ENCODE peak calls at places on chromosome 20, in nine cellular contexts. One of them, this sample, is unnamed.

GRCh38 chr20:47036091-47036880 is 141.6 kb downstream of the EYA2 start:
- DNase-seq in astrocyte of the spinal cord: no peak
- DNase-seq in pancreas: no peak
- DNase-seq in NB4: no peak
- DNase-seq in heart left ventricle: no peak
- DNase-seq in fibroblast of lung: no peak
- DNase-seq in cardiac fibroblast: no peak
- DNase-seq in CD8-positive, alpha-beta T cell: no peak
- DNase-seq in breast epithelium: no peak
- DNase-seq in this sample: no peak

GRCh38 chr20:56995635-56996075 is 270.8 kb downstream of the BMP7 start:
- DNase-seq in cardiac fibroblast: no peak
- DNase-seq in breast epithelium: no peak
- DNase-seq in pancreas: no peak
- DNase-seq in fibroblast of lung: no peak
- DNase-seq in NB4: peak
- DNase-seq in CD8-positive, alpha-beta T cell: no peak
- DNase-seq in heart left ventricle: no peak
- DNase-seq in astrocyte of the spinal cord: no peak
- DNase-seq in this sample: peak

GRCh38 chr20:54140927-54141566 is 32.7 kb downstream of the CYP24A1 start:
- DNase-seq in cardiac fibroblast: peak
- DNase-seq in CD8-positive, alpha-beta T cell: no peak
- DNase-seq in breast epithelium: no peak
- DNase-seq in heart left ventricle: no peak
- DNase-seq in fibroblast of lung: peak
- DNase-seq in NB4: no peak
- DNase-seq in pancreas: no peak
- DNase-seq in astrocyte of the spinal cord: peak
- DNase-seq in this sample: no peak

GRCh38 chr20:34435589-34435988 is 72.5 kb downstream of the ITCH start:
- DNase-seq in cardiac fibroblast: no peak
- DNase-seq in fibroblast of lung: no peak
- DNase-seq in breast epithelium: no peak
- DNase-seq in CD8-positive, alpha-beta T cell: no peak
- DNase-seq in NB4: no peak
- DNase-seq in pancreas: no peak
- DNase-seq in astrocyte of the spinal cord: no peak
- DNase-seq in heart left ventricle: no peak
- DNase-seq in this sample: no peak

GRCh38 chr20:20837574-20838021 is 125.2 kb upstream of the RALGAPA2 start:
- DNase-seq in pancreas: peak
- DNase-seq in CD8-positive, alpha-beta T cell: peak
- DNase-seq in fibroblast of lung: peak
- DNase-seq in breast epithelium: no peak
- DNase-seq in cardiac fibroblast: peak
- DNase-seq in astrocyte of the spinal cord: peak
- DNase-seq in NB4: peak
- DNase-seq in heart left ventricle: peak
- DNase-seq in this sample: peak

GRCh38 chr20:56487216-56487615 is 18.8 kb downstream of the RTF2 start:
- DNase-seq in CD8-positive, alpha-beta T cell: no peak
- DNase-seq in cardiac fibroblast: no peak
- DNase-seq in astrocyte of the spinal cord: no peak
- DNase-seq in fibroblast of lung: no peak
- DNase-seq in heart left ventricle: no peak
- DNase-seq in pancreas: no peak
- DNase-seq in NB4: peak
- DNase-seq in breast epithelium: no peak
- DNase-seq in this sample: no peak

GRCh38 chr20:44215125-44215524 is 4.6 kb upstream of the OSER1 start:
- DNase-seq in heart left ventricle: peak
- DNase-seq in astrocyte of the spinal cord: peak
- DNase-seq in CD8-positive, alpha-beta T cell: peak
- DNase-seq in cardiac fibroblast: peak
- DNase-seq in breast epithelium: peak
- DNase-seq in pancreas: peak
- DNase-seq in fibroblast of lung: peak
- DNase-seq in NB4: peak
- DNase-seq in this sample: peak

GRCh38 chr20:50303573-50304500 is 113.2 kb downstream of the CEBPB start:
- DNase-seq in cardiac fibroblast: peak
- DNase-seq in fibroblast of lung: peak
- DNase-seq in pancreas: peak
- DNase-seq in NB4: no peak
- DNase-seq in astrocyte of the spinal cord: peak
- DNase-seq in heart left ventricle: peak
- DNase-seq in breast epithelium: no peak
- DNase-seq in CD8-positive, alpha-beta T cell: no peak
- DNase-seq in this sample: no peak

GRCh38 chr20:5168582-5169396 is 42.0 kb downstream of the CDS2 start:
- DNase-seq in astrocyte of the spinal cord: peak
- DNase-seq in cardiac fibroblast: peak
- DNase-seq in heart left ventricle: peak
- DNase-seq in CD8-positive, alpha-beta T cell: no peak
- DNase-seq in NB4: peak
- DNase-seq in pancreas: no peak
- DNase-seq in fibroblast of lung: peak
- DNase-seq in breast epithelium: no peak
- DNase-seq in this sample: no peak

GRCh38 chr20:42027746-42028268 is 409.6 kb upstream of the CHD6 start:
- DNase-seq in breast epithelium: no peak
- DNase-seq in cardiac fibroblast: no peak
- DNase-seq in heart left ventricle: no peak
- DNase-seq in NB4: peak
- DNase-seq in astrocyte of the spinal cord: no peak
- DNase-seq in pancreas: no peak
- DNase-seq in CD8-positive, alpha-beta T cell: no peak
- DNase-seq in fibroblast of lung: no peak
- DNase-seq in this sample: no peak

GRCh38 chr20:24339179-24339578 is 130.2 kb upstream of the SYNDIG1 start:
- DNase-seq in pancreas: no peak
- DNase-seq in CD8-positive, alpha-beta T cell: no peak
- DNase-seq in heart left ventricle: no peak
- DNase-seq in breast epithelium: no peak
- DNase-seq in fibroblast of lung: peak
- DNase-seq in cardiac fibroblast: no peak
- DNase-seq in astrocyte of the spinal cord: peak
- DNase-seq in NB4: no peak
- DNase-seq in this sample: no peak

GRCh38 chr20:36754656-36755222 is 8.8 kb upstream of the NDRG3 start:
- DNase-seq in NB4: peak
- DNase-seq in astrocyte of the spinal cord: peak
- DNase-seq in heart left ventricle: no peak
- DNase-seq in CD8-positive, alpha-beta T cell: peak
- DNase-seq in fibroblast of lung: peak
- DNase-seq in cardiac fibroblast: peak
- DNase-seq in pancreas: peak
- DNase-seq in breast epithelium: no peak
- DNase-seq in this sample: peak

GRCh38 chr20:400121-400450 is 8.0 kb upstream of the RBCK1 start:
- DNase-seq in breast epithelium: no peak
- DNase-seq in NB4: no peak
- DNase-seq in pancreas: no peak
- DNase-seq in heart left ventricle: no peak
- DNase-seq in fibroblast of lung: no peak
- DNase-seq in CD8-positive, alpha-beta T cell: no peak
- DNase-seq in cardiac fibroblast: no peak
- DNase-seq in astrocyte of the spinal cord: no peak
- DNase-seq in this sample: no peak

GRCh38 chr20:47749367-47749766 is 35.9 kb downstream of the SULF2 start:
- DNase-seq in astrocyte of the spinal cord: no peak
- DNase-seq in NB4: no peak
- DNase-seq in breast epithelium: no peak
- DNase-seq in heart left ventricle: peak
- DNase-seq in cardiac fibroblast: peak
- DNase-seq in fibroblast of lung: peak
- DNase-seq in CD8-positive, alpha-beta T cell: no peak
- DNase-seq in pancreas: no peak
- DNase-seq in this sample: no peak

GRCh38 chr20:7939663-7940062 is 595 bp downstream of the HAO1 start:
- DNase-seq in CD8-positive, alpha-beta T cell: no peak
- DNase-seq in pancreas: no peak
- DNase-seq in breast epithelium: no peak
- DNase-seq in NB4: no peak
- DNase-seq in cardiac fibroblast: no peak
- DNase-seq in fibroblast of lung: no peak
- DNase-seq in heart left ventricle: no peak
- DNase-seq in astrocyte of the spinal cord: no peak
- DNase-seq in this sample: no peak

GRCh38 chr20:7937328-7937727 is 2.9 kb downstream of the HAO1 start:
- DNase-seq in astrocyte of the spinal cord: no peak
- DNase-seq in NB4: no peak
- DNase-seq in breast epithelium: no peak
- DNase-seq in CD8-positive, alpha-beta T cell: no peak
- DNase-seq in heart left ventricle: no peak
- DNase-seq in pancreas: no peak
- DNase-seq in fibroblast of lung: no peak
- DNase-seq in cardiac fibroblast: no peak
- DNase-seq in this sample: no peak

GRCh38 chr20:7938058-7938457 is 2.2 kb downstream of the HAO1 start:
- DNase-seq in NB4: no peak
- DNase-seq in breast epithelium: no peak
- DNase-seq in cardiac fibroblast: no peak
- DNase-seq in pancreas: no peak
- DNase-seq in astrocyte of the spinal cord: no peak
- DNase-seq in heart left ventricle: no peak
- DNase-seq in CD8-positive, alpha-beta T cell: no peak
- DNase-seq in fibroblast of lung: no peak
- DNase-seq in this sample: no peak

GRCh38 chr20:7943891-7944290 is 3.6 kb upstream of the HAO1 start:
- DNase-seq in NB4: no peak
- DNase-seq in breast epithelium: no peak
- DNase-seq in fibroblast of lung: no peak
- DNase-seq in heart left ventricle: no peak
- DNase-seq in astrocyte of the spinal cord: no peak
- DNase-seq in pancreas: no peak
- DNase-seq in CD8-positive, alpha-beta T cell: no peak
- DNase-seq in cardiac fibroblast: no peak
- DNase-seq in this sample: no peak

GRCh38 chr20:7940341-7940740 is at the start of gene HAO1:
- DNase-seq in NB4: no peak
- DNase-seq in astrocyte of the spinal cord: no peak
- DNase-seq in CD8-positive, alpha-beta T cell: no peak
- DNase-seq in pancreas: no peak
- DNase-seq in cardiac fibroblast: no peak
- DNase-seq in fibroblast of lung: no peak
- DNase-seq in heart left ventricle: no peak
- DNase-seq in breast epithelium: no peak
- DNase-seq in this sample: no peak
- H3K4me3 ChIP-seq in NB4: no peak
- H3K4me3 ChIP-seq in astrocyte of the spinal cord: no peak
- H3K4me3 ChIP-seq in CD8-positive, alpha-beta T cell: no peak
- H3K4me3 ChIP-seq in pancreas: no peak
- H3K4me3 ChIP-seq in cardiac fibroblast: no peak
- H3K4me3 ChIP-seq in fibroblast of lung: no peak
- H3K4me3 ChIP-seq in heart left ventricle: no peak
- H3K4me3 ChIP-seq in breast epithelium: no peak
- H3K4me3 ChIP-seq in this sample: no peak

GRCh38 chr20:32034581-32035397 is 17.3 kb upstream of the HCK start:
- DNase-seq in astrocyte of the spinal cord: no peak
- DNase-seq in breast epithelium: no peak
- DNase-seq in fibroblast of lung: no peak
- DNase-seq in NB4: peak
- DNase-seq in pancreas: no peak
- DNase-seq in cardiac fibroblast: no peak
- DNase-seq in CD8-positive, alpha-beta T cell: no peak
- DNase-seq in heart left ventricle: no peak
- DNase-seq in this sample: peak
- TF ChIP-seq CTCF in astrocyte of the spinal cord: no peak
- TF ChIP-seq CTCF in breast epithelium: no peak
- TF ChIP-seq CTCF in fibroblast of lung: no peak
- TF ChIP-seq CTCF in NB4: peak
- TF ChIP-seq CTCF in pancreas: no peak
- TF ChIP-seq CTCF in cardiac fibroblast: no peak
- TF ChIP-seq CTCF in CD8-positive, alpha-beta T cell: no peak
- TF ChIP-seq CTCF in heart left ventricle: peak
- TF ChIP-seq CTCF in this sample: peak

GRCh38 chr20:48831702-48832422 is 4.1 kb upstream of the PREX1 start:
- DNase-seq in CD8-positive, alpha-beta T cell: no peak
- DNase-seq in breast epithelium: no peak
- DNase-seq in fibroblast of lung: peak
- DNase-seq in astrocyte of the spinal cord: no peak
- DNase-seq in NB4: no peak
- DNase-seq in heart left ventricle: peak
- DNase-seq in cardiac fibroblast: peak
- DNase-seq in pancreas: no peak
- DNase-seq in this sample: no peak

GRCh38 chr20:48839083-48839482 is 11.3 kb upstream of the PREX1 start:
- DNase-seq in heart left ventricle: no peak
- DNase-seq in astrocyte of the spinal cord: no peak
- DNase-seq in NB4: no peak
- DNase-seq in breast epithelium: no peak
- DNase-seq in CD8-positive, alpha-beta T cell: no peak
- DNase-seq in pancreas: no peak
- DNase-seq in fibroblast of lung: no peak
- DNase-seq in cardiac fibroblast: no peak
- DNase-seq in this sample: peak

GRCh38 chr20:48839518-48839917 is 11.7 kb upstream of the PREX1 start:
- DNase-seq in pancreas: no peak
- DNase-seq in fibroblast of lung: no peak
- DNase-seq in astrocyte of the spinal cord: no peak
- DNase-seq in breast epithelium: no peak
- DNase-seq in NB4: no peak
- DNase-seq in heart left ventricle: no peak
- DNase-seq in CD8-positive, alpha-beta T cell: no peak
- DNase-seq in cardiac fibroblast: no peak
- DNase-seq in this sample: peak

GRCh38 chr20:48832423-48832735 is 4.6 kb upstream of the PREX1 start:
- DNase-seq in fibroblast of lung: no peak
- DNase-seq in CD8-positive, alpha-beta T cell: no peak
- DNase-seq in heart left ventricle: no peak
- DNase-seq in pancreas: no peak
- DNase-seq in NB4: peak
- DNase-seq in astrocyte of the spinal cord: no peak
- DNase-seq in breast epithelium: no peak
- DNase-seq in cardiac fibroblast: no peak
- DNase-seq in this sample: no peak

DNA sequence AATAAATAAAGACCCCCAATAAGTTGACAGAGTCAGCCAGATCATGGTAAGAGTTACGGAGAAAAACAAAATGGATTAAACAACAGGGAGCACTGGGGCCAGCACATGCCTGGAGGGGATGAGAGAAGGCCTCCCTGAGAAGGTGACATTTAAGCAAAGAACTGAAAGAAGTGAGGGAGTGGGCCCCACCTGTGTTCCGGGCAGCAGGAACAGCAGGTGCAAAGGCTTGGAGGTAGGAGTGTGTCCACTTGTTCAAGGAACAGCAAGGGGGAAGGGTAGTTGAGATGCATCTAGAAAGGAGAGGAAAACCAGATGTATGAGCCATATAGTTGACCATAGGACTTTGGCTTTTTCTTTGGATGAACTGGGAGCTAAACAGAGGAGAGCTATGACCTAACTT is 7.6 kb upstream of the PREX1 start:
- DNase-seq in NB4: no peak
- DNase-seq in breast epithelium: no peak
- DNase-seq in astrocyte of the spinal cord: no peak
- DNase-seq in cardiac fibroblast: no peak
- DNase-seq in CD8-positive, alpha-beta T cell: no peak
- DNase-seq in pancreas: no peak
- DNase-seq in heart left ventricle: no peak
- DNase-seq in fibroblast of lung: no peak
- DNase-seq in this sample: no peak
- H3K4me3 ChIP-seq in NB4: no peak
- H3K4me3 ChIP-seq in breast epithelium: no peak
- H3K4me3 ChIP-seq in astrocyte of the spinal cord: no peak
- H3K4me3 ChIP-seq in cardiac fibroblast: no peak
- H3K4me3 ChIP-seq in CD8-positive, alpha-beta T cell: no peak
- H3K4me3 ChIP-seq in pancreas: no peak
- H3K4me3 ChIP-seq in heart left ventricle: no peak
- H3K4me3 ChIP-seq in fibroblast of lung: no peak
- H3K4me3 ChIP-seq in this sample: no peak

GRCh38 chr20:62893700-62894099 is 32.1 kb upstream of the TCFL5 start:
- DNase-seq in NB4: no peak
- DNase-seq in CD8-positive, alpha-beta T cell: no peak
- DNase-seq in pancreas: no peak
- DNase-seq in breast epithelium: no peak
- DNase-seq in fibroblast of lung: no peak
- DNase-seq in heart left ventricle: no peak
- DNase-seq in cardiac fibroblast: no peak
- DNase-seq in astrocyte of the spinal cord: no peak
- DNase-seq in this sample: no peak
- TF ChIP-seq CTCF in NB4: peak
- TF ChIP-seq CTCF in CD8-positive, alpha-beta T cell: no peak
- TF ChIP-seq CTCF in pancreas: no peak
- TF ChIP-seq CTCF in breast epithelium: no peak
- TF ChIP-seq CTCF in fibroblast of lung: peak
- TF ChIP-seq CTCF in heart left ventricle: no peak
- TF ChIP-seq CTCF in cardiac fibroblast: no peak
- TF ChIP-seq CTCF in astrocyte of the spinal cord: peak
- TF ChIP-seq CTCF in this sample: no peak

This sample was measured in GM12865.